ENCODE peak calls at places on chromosome 17, in five cellular contexts. Z, T, E, L and W are unnamed samples.

GRCh38 chr17:13306310-13306962 is 288.6 kb upstream of the ELAC2 start:
- DNase-seq in T (peak), E (peak), Z (no peak), L (no peak), W (no peak)

GRCh38 chr17:3609689-3610088 is 478 bp upstream of the TRPV1 start:
- DNase-seq in E (no peak), T (no peak), L (no peak), Z (no peak), W (no peak)

GRCh38 chr17:56707312-56708219 is 114.1 kb downstream of the NOG start:
- DNase-seq in L (no peak), E (no peak), Z (no peak), T (no peak), W (no peak)

GRCh38 chr17:17437893-17438292 is 38.9 kb upstream of the MED9 start:
- DNase-seq in Z (no peak), L (no peak), T (no peak), E (no peak), W (no peak)

GRCh38 chr17:61380836-61381525 is 18.7 kb upstream of the TBX2 start:
- DNase-seq in E (no peak), L (peak), Z (no peak), T (no peak), W (no peak)

GRCh38 chr17:48756816-48757215 is 28.3 kb upstream of the HOXB13 start:
- DNase-seq in E (no peak), Z (no peak), L (no peak), T (no peak), W (peak)

GRCh38 chr17:27407916-27408846 is 48.1 kb upstream of the KSR1 start:
- DNase-seq in E (no peak), T (no peak), Z (no peak), L (no peak), W (no peak)

GRCh38 chr17:53319947-53320346 is 502.8 kb upstream of the KIF2B start:
- DNase-seq in Z (no peak), E (no peak), T (no peak), L (no peak), W (no peak)

GRCh38 chr17:48215583-48216139 is 108.1 kb downstream of the SNX11 start:
- DNase-seq in E (peak), T (peak), Z (peak), L (no peak), W (no peak)

GRCh38 chr17:17344507-17345293 is 41.5 kb downstream of the NT5M start:
- DNase-seq in T (peak), E (no peak), L (peak), Z (no peak), W (no peak)

GRCh38 chr17:47806913-47807255 is 14.7 kb downstream of the OSBPL7 start:
- DNase-seq in L (no peak), Z (no peak), T (no peak), E (no peak), W (no peak)

GRCh38 chr17:28365487-28365886 is 488 bp upstream of the SEBOX start:
- DNase-seq in T (no peak), L (no peak), E (no peak), Z (no peak), W (no peak)

GRCh38 chr17:27667656-27668487 is 36.9 kb downstream of the LGALS9 start:
- DNase-seq in L (peak), Z (no peak), E (no peak), T (no peak), W (no peak)

GRCh38 chr17:21466550-21466949 is 90.4 kb downstream of the KCNJ12 start:
- DNase-seq in Z (no peak), E (no peak), L (no peak), T (no peak), W (no peak)

GRCh38 chr17:70499067-70499786 is 329.9 kb downstream of the KCNJ2 start:
- DNase-seq in E (no peak), T (no peak), L (no peak), Z (no peak), W (no peak)

GRCh38 chr17:19329136-19329535 is 33.4 kb downstream of the B9D1 start:
- DNase-seq in L (no peak), Z (no peak), T (no peak), E (no peak), W (no peak)

GRCh38 chr17:61196302-61196704 is 203.3 kb upstream of the TBX2 start:
- DNase-seq in E (no peak), L (no peak), Z (no peak), T (no peak), W (no peak)

GRCh38 chr17:1773755-1774181 is 11.9 kb downstream of the SERPINF1 start:
- DNase-seq in T (no peak), L (no peak), E (peak), Z (no peak), W (no peak)

GRCh38 chr17:37642706-37643105 is 540 bp downstream of the DDX52 start:
- DNase-seq in T (no peak), Z (no peak), E (peak), L (no peak), W (no peak)

GRCh38 chr17:73492802-73493139 is 151.5 kb downstream of the SDK2 start:
- DNase-seq in T (no peak), E (no peak), L (peak), Z (no peak), W (no peak)

GRCh38 chr17:42342242-42343008 is 45.8 kb downstream of the STAT3 start:
- DNase-seq in T (no peak), E (no peak), L (no peak), Z (no peak), W (no peak)

GRCh38 chr17:68498479-68499326 is 13.5 kb upstream of the PRKAR1A start:
- DNase-seq in E (no peak), Z (no peak), T (no peak), L (no peak), W (no peak)

GRCh38 chr17:15348030-15348429 is 6.6 kb upstream of the TEKT3 start:
- DNase-seq in T (no peak), L (no peak), Z (peak), E (no peak), W (no peak)

GRCh38 chr17:59062509-59062908 is 44.2 kb downstream of the TRIM37 start:
- DNase-seq in T (no peak), L (no peak), E (no peak), Z (no peak), W (no peak)

GRCh38 chr17:33046361-33047255 is 55.0 kb downstream of the SPACA3 start:
- DNase-seq in L (no peak), T (no peak), E (no peak), Z (no peak), W (no peak)

GRCh38 chr17:65102788-65103187 is 34.4 kb upstream of the RGS9 start:
- DNase-seq in T (no peak), E (no peak), L (no peak), Z (no peak), W (no peak)

GRCh38 chr17:81927653-81928496 is at the start of gene MAFG:
- DNase-seq in T (peak), L (peak), Z (peak), E (peak), W (peak)
- TF ChIP-seq POLR2AphosphoS5 in T (no peak), L (peak), Z (peak), E (peak), W (peak)

GRCh38 chr17:10106067-10106466 is 92.3 kb downstream of the GAS7 start:
- DNase-seq in T (no peak), L (no peak), E (no peak), Z (no peak), W (no peak)
- H3K27ac ChIP-seq in T (no peak), L (no peak), E (no peak), Z (no peak), W (no peak)

DNA sequence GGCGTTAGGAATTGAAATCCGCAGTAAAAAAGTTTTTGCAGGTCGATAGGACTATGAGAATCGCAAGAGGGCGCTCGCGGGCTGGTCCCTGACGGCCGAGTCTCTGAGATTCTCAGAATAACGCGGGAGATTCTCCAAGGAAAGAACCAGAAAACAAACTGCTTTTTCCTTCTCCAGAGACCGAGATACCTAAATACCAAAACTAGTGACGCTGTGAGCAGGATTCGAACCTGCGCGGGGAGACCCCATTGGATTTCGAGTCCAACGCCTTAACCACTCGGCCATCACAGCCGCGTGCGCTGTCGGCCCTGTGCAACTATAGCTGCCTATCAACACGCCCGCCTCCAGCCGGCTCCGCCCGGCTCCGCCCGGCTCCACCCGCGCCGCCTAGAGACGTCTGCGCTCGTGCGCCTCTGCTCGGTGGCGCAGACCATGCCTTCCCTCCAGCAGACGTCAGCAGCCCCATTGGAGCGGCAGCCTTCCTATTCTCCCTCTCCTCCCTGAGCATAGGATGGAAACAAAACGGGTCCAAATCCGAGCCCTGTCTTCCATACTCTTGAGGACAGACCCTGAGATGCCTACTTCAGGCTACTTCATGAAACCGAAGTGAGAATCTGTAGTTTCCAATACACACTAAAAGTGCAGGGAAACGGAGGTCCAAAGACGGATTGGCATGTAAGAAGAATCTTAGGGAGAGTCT is 13.4 kb downstream of the PER1 start:
- DNase-seq in Z (peak), T (peak), E (peak), L (peak), W (peak)
- H3K4me3 ChIP-seq in Z (peak), T (peak), E (peak), L (peak), W (no peak)

DNA sequence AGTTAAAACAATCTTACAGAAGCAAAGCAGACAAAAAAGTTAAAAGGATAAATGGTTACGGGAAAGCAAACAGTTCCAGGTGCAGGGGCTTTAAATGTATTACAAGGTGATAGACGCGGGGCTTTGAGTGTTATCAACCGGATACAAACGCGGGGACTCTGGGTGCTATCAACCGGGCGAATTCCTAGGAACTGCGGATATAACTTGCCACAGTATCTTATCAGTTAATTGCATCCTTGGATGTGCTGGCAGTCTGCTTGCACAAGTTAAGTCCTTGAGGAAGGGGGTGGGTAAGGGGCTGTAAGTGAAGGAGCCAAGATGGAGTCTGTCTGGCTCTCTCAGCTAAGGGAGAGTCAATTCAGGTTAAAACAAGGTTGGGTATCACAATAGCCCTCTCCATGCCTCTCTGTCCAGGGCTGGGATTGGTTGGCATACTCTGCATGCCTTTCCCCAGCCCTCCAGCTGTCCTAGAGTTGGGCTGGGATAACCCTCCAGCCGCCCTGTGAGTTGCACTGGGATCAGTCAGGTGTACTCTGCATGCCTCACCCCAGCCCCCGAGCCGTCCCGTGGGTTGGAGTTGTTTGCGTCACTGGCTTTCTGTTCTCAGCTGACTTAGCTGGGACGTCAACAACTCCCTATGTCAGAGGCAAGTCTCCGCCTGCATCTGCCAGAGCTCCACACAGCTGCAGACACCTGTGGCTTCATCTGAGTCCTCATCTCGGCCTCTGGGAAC is 40.9 kb downstream of the TMEM235 start:
- DNase-seq in E (peak), T (no peak), Z (peak), L (peak), W (peak)
- TF ChIP-seq POLR2AphosphoS5 in E (peak), T (no peak), Z (peak), L (peak), W (peak)

DNA sequence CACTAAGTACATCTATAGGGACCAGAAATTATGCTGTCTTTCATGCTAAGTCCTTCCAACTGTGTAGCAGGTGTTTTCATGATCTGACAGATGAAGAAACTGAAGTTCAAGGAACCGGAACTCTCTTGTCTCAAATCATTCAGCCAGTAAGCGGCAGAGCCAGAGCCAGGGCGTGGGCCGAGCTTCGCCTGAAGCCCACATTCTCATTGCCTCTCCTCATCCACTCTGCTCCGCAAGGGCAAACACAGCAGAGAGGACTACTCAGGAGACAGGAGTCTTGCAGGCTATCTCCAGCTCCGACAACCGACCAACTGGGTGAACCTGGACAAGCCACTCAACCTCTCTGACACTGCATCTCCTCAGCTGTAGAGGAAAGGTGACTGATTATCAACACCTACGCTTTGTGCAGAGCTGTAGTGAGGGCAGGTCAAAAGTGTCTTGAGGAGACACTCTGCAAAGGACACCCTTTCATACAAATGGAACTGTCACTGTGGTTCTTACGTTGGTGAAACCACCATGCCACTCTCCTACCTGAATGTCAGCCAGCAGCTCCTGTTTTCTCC is 72.9 kb downstream of the CYTH1 start:
- DNase-seq in T (no peak), Z (no peak), E (no peak), L (no peak), W (no peak)
- H3K27ac ChIP-seq in T (no peak), Z (no peak), E (no peak), L (peak), W (no peak)

GRCh38 chr17:7021993-7022778 is 664 bp upstream of the BCL6B start:
- DNase-seq in L (peak), T (peak), Z (peak), E (peak), W (peak)
- H3K4me3 ChIP-seq in L (peak), T (peak), Z (peak), E (no peak), W (peak)